ENCODE peak calls at places on chromosomes 16 and 17, in eight cellular contexts. W is stimulated activated CD4-positive, alpha-beta T cell treated with anti-CD3 and anti-CD28 coated beads, Interleukin-2, amount 100 ng/mL, for 48 hours; Q is putamen; D is small intestine; U is type B pancreatic cell; L is neural crest cell; Z is fibroblast of lung; X is neural progenitor cell. V is an unnamed sample.

GRCh38 chr17:43823350-43824084 is 9.4 kb downstream of the MPP3 start:
- DNase-seq in W (no peak), Q (no peak), D (peak; percentile 87), U (no peak), L (no peak), Z (no peak), X (no peak), V (no peak)

GRCh38 chr16:22366889-22367288 is 7.5 kb downstream of the CDR2 start:
- DNase-seq in W (no peak), Q (no peak), D (no peak), U (no peak), L (no peak), Z (no peak), X (no peak), V (no peak)

GRCh38 chr16:2825049-2825742 is 4.9 kb upstream of the ZG16B start:
- DNase-seq in W (no peak), Q (no peak), D (peak; percentile 51), U (no peak), L (no peak), Z (no peak), X (no peak), V (no peak)

GRCh38 chr17:50638851-50639767 is 4.4 kb downstream of the ABCC3 start:
- DNase-seq in W (no peak), Q (peak; percentile 57), D (peak; percentile 98), U (no peak), L (no peak), Z (peak; percentile 95), X (no peak), V (peak; percentile 94)

GRCh38 chr17:73474370-73474988 is 162.7 kb upstream of the CDC42EP4 start:
- DNase-seq in W (peak; percentile 3), Q (no peak), D (peak; percentile 97), U (no peak), L (no peak), Z (peak; percentile 74), X (no peak), V (peak; percentile 28)

GRCh38 chr17:18993876-18994275 is 10.7 kb downstream of the FAM83G start:
- DNase-seq in W (no peak), Q (no peak), D (no peak), U (no peak), L (no peak), Z (peak; percentile 75), X (no peak), V (no peak)

GRCh38 chr16:84049403-84050060 is 6.9 kb upstream of the SLC38A8 start:
- DNase-seq in W (no peak), Q (no peak), D (no peak), U (no peak), L (no peak), Z (no peak), X (no peak), V (no peak)

GRCh38 chr17:284676-285355 is 67.8 kb downstream of the RPH3AL start:
- DNase-seq in W (no peak), Q (no peak), D (no peak), U (no peak), L (no peak), Z (no peak), X (no peak), V (no peak)

GRCh38 chr17:73800893-73801292 is 156.6 kb upstream of the SDK2 start:
- DNase-seq in W (no peak), Q (no peak), D (no peak), U (no peak), L (no peak), Z (no peak), X (no peak), V (no peak)

GRCh38 chr17:51850206-51850605 is 308.3 kb downstream of the CA10 start:
- DNase-seq in W (no peak), Q (no peak), D (no peak), U (no peak), L (no peak), Z (no peak), X (peak; percentile 45), V (no peak)

GRCh38 chr17:72135546-72136325 is 14.9 kb downstream of the SOX9 start:
- DNase-seq in W (no peak), Q (no peak), D (no peak), U (no peak), L (no peak), Z (peak; percentile 79), X (no peak), V (no peak)

GRCh38 chr16:4160663-4161436 is 44.6 kb upstream of the ADCY9 start:
- DNase-seq in W (no peak), Q (no peak), D (no peak), U (no peak), L (no peak), Z (no peak), X (no peak), V (no peak)

GRCh38 chr16:8108991-8109509 is 481.3 kb downstream of the TMEM114 start:
- DNase-seq in W (no peak), Q (no peak), D (no peak), U (no peak), L (no peak), Z (no peak), X (no peak), V (no peak)

GRCh38 chr17:3990391-3991127 is 26.3 kb upstream of the ATP2A3 start:
- DNase-seq in W (no peak), Q (peak; percentile 47), D (no peak), U (no peak), L (no peak), Z (no peak), X (no peak), V (no peak)

GRCh38 chr17:58006563-58006923 is 503 bp downstream of the SRSF1 start:
- DNase-seq in W (peak; percentile 66), Q (peak; percentile 71), D (peak; percentile 63), U (peak; percentile 75), L (peak; percentile 57), Z (peak; percentile 81), X (peak; percentile 59), V (peak; percentile 70)

GRCh38 chr17:15422392-15422957 is 44.9 kb downstream of the CDRT4 start:
- DNase-seq in W (no peak), Q (no peak), D (no peak), U (no peak), L (no peak), Z (no peak), X (no peak), V (no peak)

GRCh38 chr16:15643453-15644305 is 725 bp upstream of the MARF1 start:
- DNase-seq in W (no peak), Q (no peak), D (peak; percentile 66), U (no peak), L (peak; percentile 4), Z (peak; percentile 79), X (no peak), V (no peak)

GRCh38 chr17:15398291-15398690 is 56.9 kb upstream of the TEKT3 start:
- DNase-seq in W (no peak), Q (no peak), D (no peak), U (no peak), L (no peak), Z (peak; percentile 32), X (no peak), V (no peak)

GRCh38 chr17:67813803-67814180 is 11.5 kb upstream of the BPTF start:
- DNase-seq in W (no peak), Q (no peak), D (no peak), U (no peak), L (no peak), Z (no peak), X (no peak), V (no peak)

GRCh38 chr16:27405546-27406451 is 3.8 kb downstream of the IL21R start:
- DNase-seq in W (peak; percentile 72), Q (no peak), D (no peak), U (no peak), L (no peak), Z (peak; percentile 30), X (no peak), V (no peak)

GRCh38 chr16:9297437-9298113 is 206.1 kb downstream of the HAPSTR1 start:
- DNase-seq in W (peak; percentile 1), Q (peak; percentile 39), D (no peak), U (no peak), L (peak; percentile 45), Z (no peak), X (peak; percentile 61), V (no peak)

GRCh38 chr17:66348605-66349165 is 46.3 kb downstream of the PRKCA start:
- DNase-seq in W (no peak), Q (no peak), D (peak; percentile 89), U (no peak), L (no peak), Z (peak; percentile 81), X (no peak), V (no peak)

GRCh38 chr17:73119631-73120030 is 27.1 kb upstream of the SLC39A11 start:
- DNase-seq in W (no peak), Q (no peak), D (no peak), U (no peak), L (no peak), Z (no peak), X (no peak), V (no peak)

GRCh38 chr17:17414316-17414937 is 62.4 kb upstream of the MED9 start:
- DNase-seq in W (no peak), Q (no peak), D (no peak), U (no peak), L (no peak), Z (peak; percentile 52), X (no peak), V (no peak)